ENCODE peak calls at places on chromosome 16, in five cellular contexts. M, A, F, U and K are unnamed samples.

GRCh38 chr16:610513-611381 is 20.0 kb upstream of the WFIKKN1 start:
- DNase-seq in M (no peak), F (no peak), A (peak), U (peak), K (peak)

GRCh38 chr16:83245061-83245460 is 562.7 kb upstream of the HSBP1 start:
- DNase-seq in U (no peak), A (no peak), F (no peak), M (no peak), K (no peak)

GRCh38 chr16:65421596-65421995 is 299.7 kb upstream of the CDH11 start:
- DNase-seq in A (no peak), M (no peak), U (no peak), F (no peak), K (no peak)

GRCh38 chr16:58506241-58507194 is 6.6 kb downstream of the NDRG4 start:
- DNase-seq in M (no peak), U (no peak), A (no peak), F (no peak), K (peak)

GRCh38 chr16:83002351-83003334 is 375.9 kb downstream of the CDH13 start:
- DNase-seq in F (no peak), M (no peak), U (no peak), A (no peak), K (no peak)

GRCh38 chr16:945271-946047 is 25.3 kb downstream of the LMF1 start:
- DNase-seq in F (no peak), M (no peak), A (no peak), U (no peak), K (no peak)

GRCh38 chr16:9119795-9120194 is 28.4 kb downstream of the HAPSTR1 start:
- DNase-seq in A (no peak), F (no peak), M (no peak), U (no peak), K (no peak)

GRCh38 chr16:74291577-74292208 is 4.9 kb upstream of the PSMD7 start:
- DNase-seq in M (no peak), U (no peak), A (no peak), F (no peak), K (no peak)

GRCh38 chr16:69329369-69330285 is 761 bp downstream of the PDF start:
- DNase-seq in U (no peak), A (no peak), M (no peak), F (no peak), K (peak)

GRCh38 chr16:57133911-57134310 is 41.5 kb downstream of the CPNE2 start:
- DNase-seq in U (no peak), F (no peak), M (no peak), A (no peak), K (no peak)

GRCh38 chr16:67844441-67844840 is 2.3 kb upstream of the NUTF2 start:
- DNase-seq in A (no peak), M (no peak), F (no peak), U (no peak), K (no peak)

GRCh38 chr16:24670623-24671454 is 58.6 kb upstream of the TNRC6A start:
- DNase-seq in F (no peak), M (no peak), A (no peak), U (no peak), K (peak)

GRCh38 chr16:71927383-71927782 is 32.1 kb downstream of the IST1 start:
- DNase-seq in M (no peak), A (no peak), F (no peak), U (no peak), K (no peak)

GRCh38 chr16:66521951-66522771 is 27.8 kb downstream of the TK2 start:
- DNase-seq in F (peak), A (no peak), M (no peak), U (peak), K (no peak)

GRCh38 chr16:73890524-73891500 is 405.8 kb upstream of the PSMD7 start:
- DNase-seq in M (peak), F (no peak), U (no peak), A (no peak), K (no peak)

GRCh38 chr16:68707341-68708152 is 29.5 kb upstream of the CDH1 start:
- DNase-seq in A (peak), U (peak), F (no peak), M (peak), K (no peak)

GRCh38 chr16:67212766-67213165 is 13.8 kb downstream of the ELMO3 start:
- DNase-seq in A (no peak), F (no peak), U (no peak), M (no peak), K (no peak)

GRCh38 chr16:84446086-84446485 is 58.4 kb downstream of the MEAK7 start:
- DNase-seq in U (no peak), M (no peak), A (no peak), F (no peak), K (no peak)

GRCh38 chr16:77696149-77696548 is 26.2 kb upstream of the NUDT7 start:
- DNase-seq in F (no peak), U (no peak), A (no peak), M (no peak), K (no peak)

GRCh38 chr16:78784773-78785172 is 685.3 kb downstream of the WWOX start:
- DNase-seq in A (no peak), M (no peak), U (no peak), F (no peak), K (no peak)

GRCh38 chr16:20884240-20884556 is 16.0 kb downstream of the DCUN1D3 start:
- DNase-seq in M (no peak), A (peak), U (no peak), F (no peak), K (no peak)

GRCh38 chr16:71210-71539 is 1.3 kb downstream of the RHBDF1 start:
- DNase-seq in U (no peak), A (no peak), F (no peak), M (no peak), K (no peak)

DNA sequence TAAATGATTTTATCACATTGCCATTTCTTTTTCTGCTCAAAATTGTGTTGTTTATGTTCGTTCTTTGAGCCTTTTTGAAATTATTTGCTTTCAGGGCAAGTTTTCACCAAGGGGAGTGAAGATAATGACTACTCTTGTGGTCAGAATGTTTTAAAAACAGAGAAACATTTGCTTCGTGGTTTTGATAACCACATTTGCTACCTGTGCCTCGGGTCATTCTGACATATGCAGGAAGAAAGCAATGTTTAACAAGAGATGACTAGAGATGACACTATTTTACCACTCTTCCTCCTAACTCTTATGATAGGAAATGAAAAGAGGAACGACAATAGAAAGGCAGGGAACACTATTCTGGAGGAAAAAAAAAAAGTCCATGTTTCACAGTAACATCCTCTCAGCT is 1496.5 kb upstream of the GOT2 start:
- DNase-seq in F (no peak), M (no peak), U (no peak), A (no peak), K (no peak)
- TF ChIP-seq CHD2 in F (no peak), M (no peak), U (no peak), A (no peak), K (no peak)

GRCh38 chr16:22194707-22195444 is 11.2 kb upstream of the EEF2K start:
- DNase-seq in U (no peak), A (no peak), M (no peak), F (peak), K (no peak)

GRCh38 chr16:22195445-22195694 is 10.7 kb upstream of the EEF2K start:
- DNase-seq in A (no peak), F (no peak), U (no peak), M (no peak), K (no peak)

GRCh38 chr16:22202261-22202637 is 3.8 kb upstream of the EEF2K start:
- DNase-seq in F (no peak), A (no peak), M (no peak), U (no peak), K (no peak)

GRCh38 chr16:22195695-22196558 is 10.2 kb upstream of the EEF2K start:
- DNase-seq in M (peak), U (peak), F (peak), A (peak), K (peak)

DNA sequence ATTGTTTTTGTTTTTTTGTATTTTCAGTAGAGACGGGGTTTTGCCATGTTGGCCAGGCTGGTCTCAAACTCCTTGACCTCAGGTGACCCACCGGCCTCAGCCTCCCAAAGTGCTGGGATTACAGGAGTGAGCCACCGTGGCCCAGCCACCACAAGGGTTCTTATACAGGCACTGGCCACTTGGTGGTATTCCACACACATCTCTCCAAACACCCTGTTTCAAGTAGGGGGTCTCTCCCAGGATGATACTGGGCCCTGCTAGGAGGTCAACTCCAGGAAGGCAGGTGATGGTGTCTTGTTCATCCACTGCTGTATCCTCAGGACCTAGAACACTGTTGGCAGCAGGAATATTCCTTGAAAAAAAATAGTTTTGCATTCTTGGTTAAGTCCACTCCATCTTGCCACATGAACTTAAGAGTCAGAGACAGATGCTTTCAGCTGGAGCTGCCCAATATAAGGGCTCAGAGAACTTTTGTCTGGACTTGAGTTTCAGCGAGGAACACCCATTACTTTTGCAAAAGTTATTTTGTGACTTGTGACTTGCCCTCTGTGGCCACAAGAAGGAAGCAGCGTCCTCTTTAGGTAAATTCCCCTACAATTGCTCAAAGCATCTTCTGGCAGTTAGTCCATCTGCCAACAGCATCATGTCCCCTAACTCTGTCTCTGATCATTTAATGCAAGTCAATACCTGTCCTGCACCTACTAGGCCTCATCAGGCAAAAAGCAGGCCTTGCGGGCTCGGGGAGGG is 7.4 kb upstream of the EEF2K start:
- DNase-seq in U (no peak), F (no peak), A (no peak), M (no peak), K (no peak)
- TF ChIP-seq YY1 in U (no peak), F (no peak), A (no peak), M (no peak), K (no peak)

DNA sequence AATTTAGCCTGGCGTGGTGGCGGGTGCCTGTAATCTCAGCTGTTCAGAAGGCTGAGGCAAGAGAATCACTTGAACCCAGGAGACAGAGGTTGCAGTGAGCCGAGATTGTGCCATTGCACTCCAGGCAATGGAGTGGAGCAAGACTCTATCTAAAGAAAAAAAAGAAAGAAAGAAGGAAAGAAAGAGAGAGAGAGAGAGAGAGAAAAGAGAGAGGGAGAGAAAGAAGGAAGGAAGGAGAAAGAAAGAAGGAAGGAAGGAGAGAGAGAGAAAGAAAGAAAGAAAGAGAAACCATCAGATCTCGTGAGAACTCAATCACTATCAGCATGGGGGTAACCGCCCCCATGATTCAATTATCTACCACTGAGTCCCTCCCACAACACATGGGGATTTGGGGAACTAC is 289.6 kb downstream of the IRX3 start:
- DNase-seq in M (no peak), A (no peak), U (no peak), F (no peak), K (no peak)
- TF ChIP-seq CHD2 in M (no peak), A (no peak), U (no peak), F (no peak), K (no peak)

GRCh38 chr16:55710466-55710865 is 54.7 kb downstream of the SLC6A2 start:
- DNase-seq in A (no peak), M (no peak), F (no peak), U (no peak), K (no peak)
- TF ChIP-seq YY1 in A (no peak), M (no peak), F (no peak), U (no peak), K (no peak)

GRCh38 chr16:70348991-70349390 is 2.3 kb downstream of the DDX19A start:
- DNase-seq in A (no peak), M (no peak), U (no peak), F (no peak), K (no peak)
- TF ChIP-seq CHD2 in A (no peak), M (no peak), U (no peak), F (no peak), K (no peak)

GRCh38 chr16:11079657-11080187 is 135.4 kb downstream of the CLEC16A start:
- DNase-seq in M (no peak), U (no peak), F (no peak), A (no peak), K (peak)
- TF ChIP-seq YY1 in M (no peak), U (no peak), F (no peak), A (no peak), K (peak)

GRCh38 chr16:11034005-11034404 is 89.6 kb downstream of the CLEC16A start:
- DNase-seq in U (no peak), A (no peak), M (no peak), F (no peak), K (no peak)
- TF ChIP-seq CHD2 in U (no peak), A (no peak), M (no peak), F (no peak), K (no peak)